ENCODE peak calls at places on chromosomes 6 and 20, in five cellular contexts. C is astrocyte of the cerebellum, Q is AG04450, Y is epithelial cell of esophagus, D is RWPE2. K is an unnamed sample.

GRCh38 chr20:5222919-5223634 is 93.7 kb downstream of the PROKR2 start:
- DNase-seq in D (no peak), Y (peak; percentile 68), Q (peak; percentile 30), C (peak; percentile 32), K (peak; percentile 16)

GRCh38 chr6:21067521-21067920 is 526.0 kb upstream of the SOX4 start:
- DNase-seq in C (no peak), Y (no peak), D (no peak), Q (no peak), K (no peak)

GRCh38 chr6:127938701-127939100 is 37.8 kb upstream of the THEMIS start:
- DNase-seq in Q (no peak), Y (peak; percentile 38), C (peak; percentile 16), D (no peak), K (peak; percentile 24)

GRCh38 chr6:52724406-52725121 is 38.7 kb downstream of the GSTA2 start:
- DNase-seq in Y (peak; percentile 78), C (peak; percentile 18), D (no peak), Q (no peak), K (no peak)

GRCh38 chr6:156102129-156102528 is 646.5 kb upstream of the NOX3 start:
- DNase-seq in Q (no peak), D (no peak), C (no peak), Y (peak; percentile 18), K (no peak)

GRCh38 chr20:34215711-34216381 is 25.4 kb upstream of the ASIP start:
- DNase-seq in Y (peak; percentile 69), Q (peak; percentile 16), C (no peak), D (peak; percentile 91), K (peak; percentile 4)

GRCh38 chr6:28336284-28337024 is 506 bp upstream of the ZSCAN31 start:
- DNase-seq in C (no peak), Q (no peak), D (no peak), Y (peak; percentile 37), K (no peak)

GRCh38 chr6:150229775-150230561 is 87.1 kb downstream of the PPP1R14C start:
- DNase-seq in D (no peak), Q (no peak), C (no peak), Y (peak; percentile 93), K (no peak)

GRCh38 chr20:41138527-41139226 is 1.3 kb downstream of the PLCG1 start:
- DNase-seq in Q (no peak), D (peak; percentile 80), C (no peak), Y (no peak), K (no peak)

GRCh38 chr6:143774347-143774746 is 68.8 kb upstream of the LTV1 start:
- DNase-seq in Y (no peak), D (no peak), Q (no peak), C (no peak), K (no peak)

GRCh38 chr6:37665309-37665708 is 32.4 kb downstream of the MDGA1 start:
- DNase-seq in D (no peak), C (no peak), Y (peak; percentile 10), Q (no peak), K (no peak)

GRCh38 chr20:45426621-45427020 is 10.7 kb downstream of the PIGT start:
- DNase-seq in D (no peak), Q (no peak), Y (no peak), C (no peak), K (no peak)

GRCh38 chr20:33803921-33804337 is 7.2 kb upstream of the CHMP4B start:
- DNase-seq in C (peak; percentile 63), Y (peak; percentile 83), D (no peak), Q (peak; percentile 43), K (no peak)

GRCh38 chr6:106617302-106617701 is 12.0 kb downstream of the RTN4IP1 start:
- DNase-seq in Q (no peak), Y (no peak), D (no peak), C (no peak), K (no peak)

GRCh38 chr20:31663838-31664695 is 26.4 kb downstream of the COX4I2 start:
- DNase-seq in D (peak; percentile 73), Q (no peak), Y (no peak), C (no peak), K (no peak)

GRCh38 chr6:16735014-16735413 is 26.2 kb downstream of the ATXN1 start:
- DNase-seq in D (no peak), Q (no peak), Y (no peak), C (no peak), K (no peak)

GRCh38 chr6:52457096-52457495 is 37.0 kb downstream of the EFHC1 start:
- DNase-seq in Y (peak; percentile 16), C (no peak), D (no peak), Q (no peak), K (no peak)

GRCh38 chr6:24829657-24830056 is 30.9 kb upstream of the ARMH2 start:
- DNase-seq in D (no peak), C (no peak), Q (no peak), Y (no peak), K (no peak)

GRCh38 chr6:95819939-95820338 is 195.8 kb upstream of the FUT9 start:
- DNase-seq in Q (no peak), D (no peak), Y (no peak), C (no peak), K (no peak)
- TF ChIP-seq CTCF in Q (no peak), D (peak; percentile 26), Y (peak; percentile 20), C (no peak), K (no peak)

GRCh38 chr20:49823152-49823847 is 10.7 kb downstream of the SLC9A8 start:
- DNase-seq in C (no peak), D (no peak), Q (no peak), Y (no peak), K (no peak)

GRCh38 chr20:49821850-49822249 is 9.2 kb downstream of the SLC9A8 start:
- DNase-seq in Q (no peak), C (peak; percentile 64), D (no peak), Y (no peak), K (peak; percentile 35)

GRCh38 chr20:49821381-49821780 is 8.8 kb downstream of the SLC9A8 start:
- DNase-seq in D (no peak), Y (no peak), C (no peak), Q (no peak), K (no peak)

GRCh38 chr20:49819702-49820101 is 7.1 kb downstream of the SLC9A8 start:
- DNase-seq in C (no peak), Y (no peak), Q (no peak), D (no peak), K (no peak)

GRCh38 chr20:49818810-49819209 is 6.2 kb downstream of the SLC9A8 start:
- DNase-seq in Y (no peak), D (no peak), Q (no peak), C (no peak), K (no peak)
- TF ChIP-seq CTCF in Y (no peak), D (no peak), Q (no peak), C (no peak), K (no peak)

GRCh38 chr20:39669659-39670058 is 707.5 kb downstream of the DHX35 start:
- DNase-seq in Y (no peak), Q (no peak), C (no peak), D (no peak), K (no peak)
- TF ChIP-seq CTCF in Y (no peak), Q (no peak), C (no peak), D (no peak), K (no peak)

DNA sequence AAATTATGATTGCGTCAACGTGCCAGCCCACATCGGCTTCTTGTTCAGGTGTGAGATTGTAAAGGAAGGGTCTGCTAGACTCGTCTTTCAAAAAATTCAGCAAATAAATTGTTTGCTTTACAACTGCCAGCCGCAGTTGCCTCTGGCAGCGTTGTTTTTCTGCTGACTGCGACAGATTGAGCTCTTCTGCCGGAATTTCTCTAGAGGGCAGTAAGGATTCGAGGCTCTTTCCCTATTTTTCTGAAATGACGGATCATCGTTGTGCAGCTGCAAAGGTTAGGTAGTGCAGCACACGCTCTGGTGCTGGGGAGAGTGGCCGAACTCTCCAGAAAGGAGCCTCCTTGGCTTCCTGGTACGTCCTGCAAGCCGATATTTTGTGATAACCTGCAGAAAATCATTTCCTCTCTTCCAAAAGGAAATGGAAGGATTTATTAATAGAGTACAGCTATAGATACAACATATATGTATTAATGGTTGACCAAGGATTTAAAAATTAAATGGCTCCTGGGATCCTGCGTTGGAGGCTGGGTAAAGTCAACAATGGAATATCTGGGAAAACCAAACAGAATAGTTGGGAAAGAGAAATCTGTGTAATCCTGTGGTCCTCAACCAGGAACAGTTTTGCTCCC is 121.9 kb upstream of the ZFP64 start:
- DNase-seq in D (no peak), Y (peak; percentile 49), Q (no peak), C (no peak), K (peak; percentile 2)
- TF ChIP-seq CTCF in D (peak; percentile 98), Y (peak; percentile 66), Q (peak; percentile 63), C (peak; percentile 41), K (peak; percentile 62)

GRCh38 chr20:2162823-2163166 is 61.2 kb downstream of the STK35 start:
- DNase-seq in D (no peak), C (no peak), Y (no peak), Q (no peak), K (no peak)
- TF ChIP-seq CTCF in D (no peak), C (no peak), Y (no peak), Q (no peak), K (no peak)

GRCh38 chr6:123383718-123384117 is 253.0 kb downstream of the TRDN start:
- DNase-seq in Q (no peak), D (no peak), C (no peak), Y (no peak), K (no peak)

GRCh38 chr6:123380257-123380656 is 256.5 kb downstream of the TRDN start:
- DNase-seq in C (peak; percentile 3), Q (no peak), D (no peak), Y (peak; percentile 48), K (no peak)
- TF ChIP-seq CTCF in C (peak; percentile 59), Q (no peak), D (peak; percentile 56), Y (peak; percentile 50), K (no peak)

DNA sequence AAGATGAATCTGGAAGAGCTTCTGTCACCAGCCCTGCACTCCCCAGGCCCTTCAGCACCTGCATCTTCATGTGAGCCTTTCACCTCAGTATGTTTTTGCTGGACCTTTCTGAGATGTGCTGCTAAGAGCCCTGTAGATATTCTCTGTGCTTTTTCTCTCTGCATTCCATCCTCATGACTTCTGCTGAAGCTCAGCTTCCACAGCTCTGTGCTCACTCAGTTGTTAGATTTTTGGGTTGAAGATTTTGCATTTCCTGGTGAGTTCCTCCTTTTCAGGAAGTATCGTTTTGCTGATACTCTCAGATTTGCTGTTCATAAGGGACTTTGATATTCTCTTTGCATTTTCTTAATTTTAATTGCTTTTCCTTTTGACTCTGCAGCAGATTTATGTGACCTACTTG is 18.3 kb downstream of the KIAA1586 start:
- DNase-seq in Y (no peak), D (no peak), C (no peak), Q (peak; percentile 15), K (no peak)
- TF ChIP-seq CTCF in Y (no peak), D (no peak), C (no peak), Q (no peak), K (no peak)

DNA sequence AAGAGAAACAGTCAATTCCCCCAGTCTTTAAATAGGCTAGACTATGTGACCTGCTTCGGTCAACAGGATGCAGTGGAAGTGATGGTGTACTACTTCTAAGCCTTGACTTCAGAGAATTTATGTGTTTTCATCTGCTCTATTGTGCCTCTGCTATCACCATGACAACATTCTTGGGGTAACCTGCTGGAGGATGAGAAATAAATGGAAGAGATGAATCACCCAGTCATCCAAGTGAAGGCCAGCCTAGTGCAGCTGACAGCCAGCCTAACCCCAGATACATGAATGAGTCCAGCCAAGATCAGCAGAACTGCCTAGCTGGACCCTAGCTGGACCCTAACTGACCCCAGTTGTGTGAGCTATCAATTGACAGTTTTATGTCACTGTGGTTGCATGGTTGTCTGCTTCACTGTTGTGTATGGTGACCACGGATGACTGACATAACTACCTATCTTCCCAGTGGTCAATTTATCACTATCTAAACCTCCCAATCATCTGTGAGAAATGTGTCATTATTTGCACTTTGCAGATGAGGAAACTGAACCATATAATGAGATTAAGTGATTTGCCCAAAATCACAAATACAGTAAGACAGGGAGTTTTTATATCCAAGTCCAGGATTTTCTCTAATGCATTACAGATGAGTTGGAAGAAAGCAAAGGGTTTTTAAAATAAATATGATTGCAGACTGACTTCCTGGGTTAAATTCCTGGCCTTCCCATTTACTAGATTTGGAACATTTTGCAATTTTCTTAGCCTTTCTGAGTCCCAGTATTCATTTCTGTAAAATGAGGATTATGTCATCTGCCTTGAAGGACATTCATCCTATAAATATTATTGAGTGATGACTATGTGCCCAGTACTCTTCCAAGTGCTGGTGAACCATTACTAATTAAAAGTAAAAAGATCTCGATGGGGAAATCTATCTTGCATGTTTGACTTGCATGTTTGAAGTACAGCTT is 136.4 kb upstream of the PLCB4 start:
- DNase-seq in C (peak; percentile 15), D (no peak), Q (no peak), Y (peak; percentile 14), K (peak; percentile 83)
- TF ChIP-seq CTCF in C (no peak), D (no peak), Q (no peak), Y (no peak), K (no peak)